ENCODE peak calls at places on chromosomes 6 and 20, in nine cellular contexts. X is CD14-positive monocyte; I is cardiac muscle cell; W is CD8-positive, alpha-beta memory T cell; S is NCI-H187; R is fibroblast of pulmonary artery; U is RKO; N is cerebellum; M is HTR-8/SVneo. C is an unnamed sample.

GRCh38 chr6:35489995-35490791 is 6.7 kb downstream of the TEAD3 start:
- DNase-seq in X (no peak), I (peak), W (no peak), S (no peak), R (peak), U (no peak), N (no peak), M (no peak), C (peak)

GRCh38 chr6:36204068-36204753 is 7.7 kb downstream of the BRPF3 start:
- DNase-seq in X (no peak), I (no peak), W (peak), S (no peak), R (no peak), U (no peak), N (no peak), M (no peak), C (no peak)

GRCh38 chr6:44956426-44956825 is 371.7 kb upstream of the RUNX2 start:
- DNase-seq in X (no peak), I (peak), W (no peak), S (no peak), R (peak), U (no peak), N (no peak), M (peak), C (no peak)

GRCh38 chr20:54172856-54173652 is 732 bp downstream of the CYP24A1 start:
- DNase-seq in X (no peak), I (peak), W (no peak), S (no peak), R (no peak), U (no peak), N (no peak), M (no peak), C (peak)

GRCh38 chr6:165573671-165574070 is 89.4 kb downstream of the PDE10A start:
- DNase-seq in X (no peak), I (peak), W (no peak), S (no peak), R (peak), U (no peak), N (peak), M (no peak), C (peak)

GRCh38 chr6:149210376-149210775 is 107.1 kb upstream of the TAB2 start:
- DNase-seq in X (peak), I (peak), W (no peak), S (no peak), R (peak), U (no peak), N (no peak), M (no peak), C (peak)

GRCh38 chr6:38107073-38107472 is 287.5 kb downstream of the ZFAND3 start:
- DNase-seq in X (no peak), I (no peak), W (no peak), S (no peak), R (no peak), U (no peak), N (no peak), M (no peak), C (no peak)

GRCh38 chr6:144349690-144350132 is 64.6 kb downstream of the UTRN start:
- DNase-seq in X (no peak), I (peak), W (peak), S (no peak), R (peak), U (no peak), N (no peak), M (peak), C (peak)

GRCh38 chr6:34157236-34157830 is 11.4 kb upstream of the GRM4 start:
- DNase-seq in X (no peak), I (no peak), W (no peak), S (no peak), R (no peak), U (no peak), N (no peak), M (no peak), C (no peak)

GRCh38 chr6:108671790-108672189 is 111.1 kb downstream of the FOXO3 start:
- DNase-seq in X (no peak), I (no peak), W (no peak), S (no peak), R (no peak), U (no peak), N (no peak), M (no peak), C (no peak)

GRCh38 chr6:13500264-13500663 is 12.9 kb upstream of the GFOD1 start:
- DNase-seq in X (peak), I (no peak), W (no peak), S (no peak), R (no peak), U (peak), N (no peak), M (no peak), C (no peak)

GRCh38 chr6:11689847-11690246 is 88.8 kb downstream of the ADTRP start:
- DNase-seq in X (no peak), I (no peak), W (no peak), S (no peak), R (no peak), U (no peak), N (no peak), M (no peak), C (no peak)

GRCh38 chr20:5489596-5489995 is 172.8 kb upstream of the PROKR2 start:
- DNase-seq in X (no peak), I (no peak), W (no peak), S (no peak), R (no peak), U (no peak), N (no peak), M (no peak), C (no peak)

GRCh38 chr20:46027245-46027853 is 1.7 kb upstream of the SLC12A5 start:
- DNase-seq in X (no peak), I (peak), W (no peak), S (no peak), R (peak), U (peak), N (no peak), M (peak), C (peak)

GRCh38 chr20:59135093-59135492 is 28.5 kb upstream of the ZNF831 start:
- DNase-seq in X (no peak), I (no peak), W (no peak), S (no peak), R (no peak), U (no peak), N (no peak), M (no peak), C (no peak)